ENCODE peak calls at places on chromosome 4, in six cellular contexts. P is NAMALWA; V is stimulated activated CD8-positive, alpha-beta memory T cell treated with anti-CD3 and anti-CD28 coated beads, Interleukin-7, amount 100 ng/mL, for 1 hour; O is MM.1S; S is stimulated activated CD4-positive, alpha-beta T cell treated with anti-CD3 and anti-CD28 coated beads, TNF-alpha, amount 100 ng/mL, for 48 hours; U is hippocampal formation. I is an unnamed sample.

GRCh38 chr4:15234585-15235126 is 193.2 kb upstream of the C1QTNF7 start:
- DNase-seq in P (no peak), V (no peak), O (no peak), S (no peak), U (no peak), I (no peak)

GRCh38 chr4:105709081-105709450 is 482 bp downstream of the GSTCD start:
- DNase-seq in P (peak), V (no peak), O (peak), S (peak), U (no peak), I (peak)

GRCh38 chr4:37662861-37663390 is 23.2 kb downstream of the RELL1 start:
- DNase-seq in P (no peak), V (no peak), O (no peak), S (no peak), U (no peak), I (no peak)

GRCh38 chr4:19381068-19381467 is 870.6 kb upstream of the SLIT2 start:
- DNase-seq in P (no peak), V (no peak), O (no peak), S (no peak), U (no peak), I (no peak)

GRCh38 chr4:55554453-55555030 is 7.8 kb upstream of the CLOCK start:
- DNase-seq in P (peak), V (no peak), O (peak), S (no peak), U (no peak), I (peak)

GRCh38 chr4:143700060-143700419 is 435 bp downstream of the FREM3 start:
- DNase-seq in P (no peak), V (no peak), O (no peak), S (no peak), U (no peak), I (no peak)

GRCh38 chr4:74446896-74447295 is 2.0 kb downstream of the AREG start:
- DNase-seq in P (no peak), V (no peak), O (no peak), S (no peak), U (no peak), I (no peak)

GRCh38 chr4:178602833-178603232 is 1160.6 kb upstream of the AGA start:
- DNase-seq in P (no peak), V (no peak), O (no peak), S (no peak), U (no peak), I (no peak)

GRCh38 chr4:242121-242848 is 63.0 kb downstream of the ZNF732 start:
- DNase-seq in P (peak), V (peak), O (peak), S (peak), U (peak), I (peak)

GRCh38 chr4:81828991-81829390 is 357.3 kb upstream of the RASGEF1B start:
- DNase-seq in P (no peak), V (no peak), O (no peak), S (no peak), U (no peak), I (no peak)

GRCh38 chr4:113541933-113542332 is 219.6 kb downstream of the CAMK2D start:
- DNase-seq in P (no peak), V (no peak), O (no peak), S (no peak), U (no peak), I (no peak)

GRCh38 chr4:141730805-141731204 is 94.4 kb downstream of the IL15 start:
- DNase-seq in P (no peak), V (no peak), O (no peak), S (no peak), U (no peak), I (no peak)

GRCh38 chr4:158938462-158939044 is 164.3 kb upstream of the RAPGEF2 start:
- DNase-seq in P (no peak), V (no peak), O (no peak), S (no peak), U (no peak), I (no peak)

GRCh38 chr4:156408749-156409148 is 455.1 kb upstream of the CTSO start:
- DNase-seq in P (no peak), V (no peak), O (no peak), S (no peak), U (no peak), I (no peak)

GRCh38 chr4:53365121-53365485 is 758 bp downstream of the SCFD2 start:
- DNase-seq in P (peak), V (no peak), O (peak), S (no peak), U (no peak), I (peak)

GRCh38 chr4:181687116-181687515 is 556.1 kb upstream of the TENM3 start:
- DNase-seq in P (no peak), V (no peak), O (no peak), S (no peak), U (no peak), I (no peak)

GRCh38 chr4:42123071-42123644 is 29.3 kb downstream of the BEND4 start:
- DNase-seq in P (no peak), V (no peak), O (no peak), S (no peak), U (no peak), I (no peak)

GRCh38 chr4:74112399-74113090 is 13.6 kb upstream of the CXCL2 start:
- DNase-seq in P (no peak), V (no peak), O (no peak), S (no peak), U (no peak), I (no peak)

GRCh38 chr4:2803624-2804448 is 11.0 kb downstream of the SH3BP2 start:
- DNase-seq in P (no peak), V (no peak), O (no peak), S (no peak), U (no peak), I (no peak)

GRCh38 chr4:38650133-38650532 is 13.9 kb upstream of the KLF3 start:
- DNase-seq in P (no peak), V (no peak), O (no peak), S (no peak), U (no peak), I (no peak)

GRCh38 chr4:110854021-110854678 is 231.3 kb upstream of the PITX2 start:
- DNase-seq in P (peak), V (no peak), O (no peak), S (no peak), U (no peak), I (no peak)

GRCh38 chr4:61740950-61741638 is 541.0 kb downstream of the ADGRL3 start:
- DNase-seq in P (no peak), V (no peak), O (peak), S (no peak), U (no peak), I (no peak)

GRCh38 chr4:6362896-6363295 is 93.2 kb downstream of the WFS1 start:
- DNase-seq in P (peak), V (no peak), O (peak), S (no peak), U (no peak), I (peak)

GRCh38 chr4:76969941-76970529 is 20.5 kb downstream of the SEPTIN11 start:
- DNase-seq in P (no peak), V (no peak), O (no peak), S (no peak), U (no peak), I (no peak)

GRCh38 chr4:110515676-110516075 is 39.7 kb downstream of the ENPEP start:
- DNase-seq in P (peak), V (no peak), O (peak), S (no peak), U (no peak), I (no peak)

GRCh38 chr4:5746829-5747745 is 36.1 kb downstream of the EVC start:
- DNase-seq in P (no peak), V (no peak), O (no peak), S (no peak), U (no peak), I (no peak)

GRCh38 chr4:622071-622995 is 3.0 kb upstream of the PDE6B start:
- DNase-seq in P (peak), V (no peak), O (no peak), S (no peak), U (no peak), I (no peak)

GRCh38 chr4:4415107-4415805 is 28.4 kb downstream of the NSG1 start:
- DNase-seq in P (no peak), V (no peak), O (no peak), S (no peak), U (no peak), I (no peak)

GRCh38 chr4:57043304-57044251 is 64.9 kb downstream of the POLR2B start:
- DNase-seq in P (no peak), V (no peak), O (no peak), S (no peak), U (no peak), I (no peak)

GRCh38 chr4:144754562-144755410 is 108.8 kb downstream of the HHIP start:
- DNase-seq in P (peak), V (no peak), O (peak), S (no peak), U (peak), I (no peak)

GRCh38 chr4:6111354-6111930 is 88.9 kb downstream of the JAKMIP1 start:
- DNase-seq in P (no peak), V (no peak), O (peak), S (no peak), U (no peak), I (no peak)

GRCh38 chr4:168695288-168695687 is 198.4 kb downstream of the PALLD start:
- DNase-seq in P (no peak), V (no peak), O (no peak), S (no peak), U (no peak), I (no peak)

GRCh38 chr4:92060333-92060732 is 243.4 kb upstream of the GRID2 start:
- DNase-seq in P (no peak), V (no peak), O (no peak), S (no peak), U (no peak), I (no peak)

GRCh38 chr4:53479731-53480525 is 102.5 kb downstream of the FIP1L1 start:
- DNase-seq in P (no peak), V (no peak), O (no peak), S (no peak), U (no peak), I (no peak)

GRCh38 chr4:140790765-140791164 is 34.6 kb upstream of the TBC1D9 start:
- DNase-seq in P (peak), V (no peak), O (peak), S (no peak), U (peak), I (peak)

GRCh38 chr4:1400191-1400805 is 5.9 kb downstream of the NKX1-1 start:
- DNase-seq in P (no peak), V (no peak), O (no peak), S (no peak), U (no peak), I (no peak)

GRCh38 chr4:67475155-67475554 is 70.1 kb downstream of the CENPC start:
- DNase-seq in P (no peak), V (no peak), O (no peak), S (no peak), U (no peak), I (no peak)

I was measured in GM12865.